ENCODE peak calls at places on chromosomes 16 and 17, in nine cellular contexts. O, G, Q, Y, Z, H, A, X and S are unnamed samples.

GRCh38 chr17:36495076-36495578 is 8.6 kb downstream of the ZNHIT3 start:
- DNase-seq in O (no peak), G (no peak), Q (no peak), Y (no peak), Z (no peak), H (no peak), A (no peak), X (no peak), S (no peak)

GRCh38 chr17:2965621-2966275 is 97.7 kb downstream of the OR1D5 start:
- DNase-seq in O (no peak), G (peak; percentile 88), Q (no peak), Y (peak; percentile 58), Z (peak; percentile 85), H (no peak), A (no peak), X (no peak), S (peak; percentile 55)

GRCh38 chr17:10119203-10120112 is 78.9 kb downstream of the GAS7 start:
- DNase-seq in O (no peak), G (peak; percentile 92), Q (peak; percentile 45), Y (no peak), Z (peak; percentile 25), H (no peak), A (no peak), X (peak; percentile 57), S (no peak)

GRCh38 chr17:6710317-6710716 is 2.9 kb downstream of the SLC13A5 start:
- DNase-seq in O (no peak), G (no peak), Q (no peak), Y (no peak), Z (no peak), H (no peak), A (no peak), X (no peak), S (no peak)

GRCh38 chr17:68290268-68290954 is 516 bp downstream of the SLC16A6 start:
- DNase-seq in O (no peak), G (no peak), Q (peak; percentile 74), Y (no peak), Z (peak; percentile 25), H (no peak), A (peak; percentile 52), X (peak; percentile 37), S (no peak)

GRCh38 chr17:44132275-44132821 is 8.9 kb upstream of the HDAC5 start:
- DNase-seq in O (no peak), G (no peak), Q (no peak), Y (no peak), Z (peak; percentile 46), H (no peak), A (no peak), X (no peak), S (no peak)

GRCh38 chr16:25007284-25007984 is 7.7 kb downstream of the ARHGAP17 start:
- DNase-seq in O (no peak), G (no peak), Q (no peak), Y (peak; percentile 88), Z (peak; percentile 75), H (no peak), A (no peak), X (no peak), S (peak; percentile 93)

GRCh38 chr17:39619786-39620101 is 7.0 kb upstream of the PPP1R1B start:
- DNase-seq in O (no peak), G (no peak), Q (no peak), Y (no peak), Z (no peak), H (no peak), A (no peak), X (no peak), S (no peak)

GRCh38 chr17:19248923-19249574 is 11.9 kb downstream of the EPN2 start:
- DNase-seq in O (peak; percentile 74), G (no peak), Q (no peak), Y (peak; percentile 78), Z (peak; percentile 96), H (peak; percentile 63), A (peak; percentile 51), X (peak; percentile 57), S (peak; percentile 69)

GRCh38 chr16:1612320-1613111 is at the start of gene CRAMP1:
- DNase-seq in O (no peak), G (no peak), Q (peak; percentile 29), Y (peak; percentile 8), Z (peak; percentile 67), H (no peak), A (no peak), X (no peak), S (no peak)

GRCh38 chr17:40106089-40106759 is 5.8 kb upstream of the NR1D1 start:
- DNase-seq in O (peak; percentile 36), G (no peak), Q (no peak), Y (no peak), Z (no peak), H (no peak), A (peak; percentile 34), X (no peak), S (no peak)

GRCh38 chr17:12342609-12343248 is 322.1 kb downstream of the MAP2K4 start:
- DNase-seq in O (peak; percentile 50), G (no peak), Q (peak; percentile 86), Y (peak; percentile 2), Z (peak; percentile 8), H (peak; percentile 38), A (peak; percentile 37), X (no peak), S (peak; percentile 34)

GRCh38 chr17:48351916-48352332 is 78.1 kb downstream of the SKAP1 start:
- DNase-seq in O (no peak), G (no peak), Q (peak; percentile 53), Y (peak; percentile 63), Z (peak; percentile 59), H (no peak), A (no peak), X (no peak), S (peak; percentile 77)

GRCh38 chr16:83806036-83806435 is 1.7 kb upstream of the HSBP1 start:
- DNase-seq in O (no peak), G (no peak), Q (no peak), Y (no peak), Z (no peak), H (no peak), A (no peak), X (no peak), S (no peak)
- H3K4me1 ChIP-seq in O (no peaks in the 10 kb centered on the region), G (no peaks in the 10 kb centered on the region), Q (peaks cover 43% of the 10 kb centered on the region), Y (peaks cover 5% of the 10 kb centered on the region), Z (peaks cover 26% of the 10 kb centered on the region), H (no peaks in the 10 kb centered on the region), A (peaks cover 11% of the 10 kb centered on the region), X (peaks cover 14% of the 10 kb centered on the region), S (peaks cover 4% of the 10 kb centered on the region)

GRCh38 chr17:46167826-46168569 is 25.2 kb downstream of the KANSL1 start:
- DNase-seq in O (no peak), G (no peak), Q (no peak), Y (peak; percentile 25), Z (peak; percentile 91), H (no peak), A (no peak), X (no peak), S (peak; percentile 89)
- H3K4me1 ChIP-seq in O (no peaks in the 10 kb centered on the region), G (no peaks in the 10 kb centered on the region), Q (peaks cover 52% of the 10 kb centered on the region), Y (peaks cover 48% of the 10 kb centered on the region), Z (peaks cover 35% of the 10 kb centered on the region), H (peaks cover 12% of the 10 kb centered on the region), A (peaks cover 15% of the 10 kb centered on the region), X (peaks cover 95% of the 10 kb centered on the region), S (peaks cover 10% of the 10 kb centered on the region)

DNA sequence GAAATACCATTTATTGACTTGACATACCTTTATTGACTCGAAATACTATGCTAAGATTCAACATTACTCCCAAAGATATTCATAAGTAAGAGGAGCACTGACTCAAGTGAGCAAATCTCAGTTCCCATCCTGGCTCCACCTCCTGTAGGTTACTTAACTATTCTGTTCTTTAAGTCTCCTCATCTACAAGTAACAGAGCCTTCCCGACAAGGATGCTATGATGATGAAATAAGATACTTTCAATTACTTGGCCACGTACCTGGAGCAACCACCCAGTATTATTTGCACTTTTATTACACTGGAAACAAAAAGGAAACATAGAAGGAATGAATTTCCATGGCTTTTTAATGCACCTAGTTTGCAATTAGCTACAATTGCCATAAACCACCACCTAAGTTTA is 16.3 kb downstream of the KANSL1 start:
- DNase-seq in O (no peak), G (no peak), Q (no peak), Y (no peak), Z (no peak), H (no peak), A (no peak), X (no peak), S (no peak)
- H3K4me1 ChIP-seq in O (peaks cover 3% of the 10 kb centered on the region), G (peaks cover 7% of the 10 kb centered on the region), Q (peaks cover 90% of the 10 kb centered on the region), Y (peaks cover 41% of the 10 kb centered on the region), Z (peaks cover 49% of the 10 kb centered on the region), H (peaks cover 15% of the 10 kb centered on the region), A (peaks cover 26% of the 10 kb centered on the region), X (peaks cover 79% of the 10 kb centered on the region), S (peaks cover 3% of the 10 kb centered on the region)

DNA sequence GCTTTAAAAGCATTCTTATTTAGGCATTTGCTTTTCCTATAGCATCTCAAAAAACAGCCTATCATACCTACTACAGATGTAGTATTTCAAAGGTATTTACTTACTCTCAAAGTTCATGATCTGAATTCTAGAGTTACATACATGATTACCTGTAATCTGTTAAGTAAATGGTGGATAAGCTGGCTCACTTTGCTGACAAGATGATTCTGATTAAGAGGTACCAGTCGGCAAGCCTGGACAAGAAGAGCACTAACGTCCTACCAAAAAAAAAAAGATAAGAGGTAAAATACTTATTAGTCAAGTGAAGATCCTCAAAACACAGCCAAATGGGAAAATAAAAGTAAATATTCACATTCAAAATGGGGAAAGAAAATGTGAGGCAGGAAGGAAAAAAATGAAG is 2.7 kb downstream of the HEATR6 start:
- DNase-seq in O (no peak), G (no peak), Q (no peak), Y (no peak), Z (no peak), H (no peak), A (no peak), X (no peak), S (no peak)
- H3K4me1 ChIP-seq in O (peaks cover 8% of the 10 kb centered on the region), G (peaks cover 9% of the 10 kb centered on the region), Q (peaks cover 19% of the 10 kb centered on the region), Y (peaks cover 8% of the 10 kb centered on the region), Z (peaks cover 26% of the 10 kb centered on the region), H (no peaks in the 10 kb centered on the region), A (peaks cover 3% of the 10 kb centered on the region), X (peaks cover 16% of the 10 kb centered on the region), S (peaks cover 7% of the 10 kb centered on the region)

DNA sequence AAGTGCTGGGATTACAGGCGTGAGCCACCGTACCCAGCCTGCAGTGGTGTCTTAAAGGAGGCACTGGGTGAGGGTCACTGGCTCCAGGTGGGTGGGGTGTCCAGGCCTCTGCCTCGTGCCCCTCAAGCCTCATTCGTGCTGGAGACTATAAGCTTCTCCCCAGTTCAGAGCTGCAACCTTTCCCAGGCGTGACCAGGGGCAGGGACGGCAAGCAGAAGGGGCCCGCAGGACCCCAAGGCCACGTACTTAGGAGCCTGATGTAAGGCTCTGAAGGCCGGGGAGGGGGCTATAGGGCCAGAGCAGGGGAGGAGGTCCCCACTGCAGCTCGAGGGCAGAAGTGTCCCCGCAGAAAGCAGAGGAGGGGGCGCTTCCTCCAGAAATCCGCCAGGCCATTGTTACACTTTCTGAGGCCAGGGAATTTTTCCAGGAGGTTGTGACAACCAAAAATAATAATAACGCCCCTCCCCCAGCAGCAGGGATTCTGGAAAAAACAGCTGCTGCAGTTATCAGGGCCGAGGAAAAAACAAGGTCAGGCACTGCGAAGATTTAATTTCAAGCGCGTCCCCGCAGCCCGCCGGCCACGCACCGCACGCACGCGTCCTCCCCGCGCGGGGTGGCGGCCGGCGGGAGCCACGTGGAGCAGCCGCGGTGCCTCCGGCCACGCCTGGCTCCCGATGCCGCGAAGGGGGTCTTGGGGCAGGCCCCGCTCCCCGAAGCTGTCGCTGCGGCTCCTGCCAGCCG is 45.7 kb upstream of the SLC38A10 start:
- DNase-seq in O (peak; percentile 37), G (no peak), Q (no peak), Y (peak; percentile 63), Z (peak; percentile 29), H (no peak), A (peak; percentile 69), X (no peak), S (peak; percentile 22)
- H3K4me1 ChIP-seq in O (peaks cover 24% of the 10 kb centered on the region), G (peaks cover 25% of the 10 kb centered on the region), Q (peaks cover 47% of the 10 kb centered on the region), Y (peaks cover 49% of the 10 kb centered on the region), Z (no peaks in the 10 kb centered on the region), H (no peaks in the 10 kb centered on the region), A (peaks cover 27% of the 10 kb centered on the region), X (peaks cover 25% of the 10 kb centered on the region), S (peaks cover 4% of the 10 kb centered on the region)